ENCODE peak calls at places on chromosomes 1 and 21, in four cellular contexts. S, X, T and J are unnamed samples.

GRCh38 chr1:43530483-43531452 is at the start of gene PTPRF:
- DNase-seq in S (peak), X (peak), T (peak), J (peak)

GRCh38 chr1:208044568-208045241 is 133.8 kb upstream of the CD34 start:
- DNase-seq in S (no peak), X (no peak), T (no peak), J (no peak)

GRCh38 chr1:24154215-24154614 is 11.3 kb upstream of the IL22RA1 start:
- DNase-seq in S (no peak), X (no peak), T (no peak), J (no peak)

GRCh38 chr21:39575778-39576177 is 37.0 kb upstream of the B3GALT5 start:
- DNase-seq in S (no peak), X (no peak), T (no peak), J (no peak)

GRCh38 chr1:211529453-211529852 is 37.5 kb upstream of the RD3 start:
- DNase-seq in S (no peak), X (no peak), T (no peak), J (no peak)

GRCh38 chr1:60911980-60912692 is 170.2 kb upstream of the NFIA start:
- DNase-seq in S (no peak), X (no peak), T (no peak), J (peak)

GRCh38 chr21:33975548-33976081 is 60.0 kb upstream of the ATP5PO start:
- DNase-seq in S (no peak), X (no peak), T (peak), J (no peak)

GRCh38 chr1:98967122-98967521 is 37.5 kb downstream of the PLPPR5 start:
- DNase-seq in S (no peak), X (no peak), T (no peak), J (no peak)

GRCh38 chr1:8661185-8662110 is 156.0 kb downstream of the RERE start:
- DNase-seq in S (no peak), X (no peak), T (peak), J (no peak)

GRCh38 chr1:234558186-234558836 is 51.7 kb downstream of the IRF2BP2 start:
- DNase-seq in S (no peak), X (no peak), T (no peak), J (no peak)

DNA sequence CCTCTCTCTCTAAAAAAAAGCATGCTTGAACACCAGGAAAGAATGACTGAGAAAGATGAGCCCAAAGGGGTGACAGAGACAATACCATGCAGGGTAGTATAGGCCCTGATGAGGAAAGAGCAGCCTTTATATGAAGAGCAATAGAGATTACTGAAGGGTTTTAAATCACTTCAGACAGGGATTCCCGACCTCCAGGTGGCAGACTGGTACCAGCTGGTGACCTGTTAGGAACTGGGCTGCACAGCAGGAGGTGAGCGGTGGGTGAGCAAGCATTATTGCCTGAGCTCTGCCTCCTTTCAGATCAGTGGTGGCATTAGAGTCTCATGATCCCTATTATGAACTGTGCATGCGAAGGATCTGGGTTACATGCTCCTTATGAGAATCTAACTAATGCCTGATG is 30.8 kb upstream of the GTF2B start:
- DNase-seq in S (no peak), X (no peak), T (no peak), J (no peak)
- TF ChIP-seq CTCF in S (no peak), X (no peak), T (no peak), J (no peak)

GRCh38 chr1:68590473-68590872 is 93.6 kb upstream of the DEPDC1 start:
- DNase-seq in S (no peak), X (no peak), T (no peak), J (no peak)
- TF ChIP-seq CTCF in S (no peak), X (no peak), T (no peak), J (no peak)

DNA sequence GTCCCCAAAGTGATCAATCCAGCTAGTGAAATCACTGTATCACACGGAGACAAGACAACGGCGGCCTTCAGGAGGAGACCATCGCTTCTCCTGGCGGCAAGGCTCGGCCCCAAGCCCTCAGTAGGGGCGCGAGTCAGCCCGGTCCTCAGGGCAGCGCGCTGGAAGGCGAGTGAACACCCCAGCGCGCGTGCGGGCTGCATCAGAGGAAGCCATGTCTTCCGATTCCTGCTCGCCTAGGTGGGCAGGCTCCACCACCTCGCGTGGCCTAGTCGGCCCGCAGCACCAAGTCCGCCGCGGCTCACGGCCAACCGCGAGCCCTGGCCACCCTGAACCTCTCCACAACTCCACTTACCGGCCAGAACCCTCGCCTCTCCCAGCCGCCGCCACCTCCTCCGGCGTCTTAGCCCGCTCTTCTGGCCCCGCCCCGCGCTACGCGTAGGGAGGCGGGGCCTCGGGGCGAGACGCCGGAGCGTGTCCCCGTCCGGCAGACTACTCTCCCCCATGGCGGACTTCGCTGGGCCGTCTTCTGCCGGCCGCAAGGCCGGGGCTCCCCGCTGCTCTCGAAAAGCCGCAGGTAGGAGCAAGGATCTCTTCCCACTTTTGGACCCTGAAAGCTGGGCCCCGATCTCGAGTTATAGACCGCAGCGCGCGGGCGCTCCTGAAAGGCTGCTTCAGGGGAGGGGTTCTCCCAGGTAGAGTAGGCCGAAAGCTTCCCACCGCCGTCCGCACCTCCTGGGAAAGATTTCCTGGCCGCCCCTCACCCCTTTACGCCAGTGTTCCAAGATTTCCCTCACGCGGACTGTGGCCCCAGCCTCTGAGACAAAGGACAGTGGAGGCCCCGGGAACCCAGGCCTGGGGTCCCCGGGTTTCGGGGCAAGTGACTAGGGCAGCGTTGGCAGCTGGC is at the start of the genes GLMN and RPAP2:
- DNase-seq in S (peak), X (peak), T (peak), J (peak)
- TF ChIP-seq CTCF in S (no peak), X (no peak), T (peak), J (no peak)

GRCh38 chr21:44530903-44531605 is 8.9 kb downstream of the KRTAP10-1 start:
- DNase-seq in S (no peak), X (no peak), T (no peak), J (no peak)

GRCh38 chr21:44528634-44528995 is 11.4 kb downstream of the KRTAP10-1 start:
- DNase-seq in S (no peak), X (no peak), T (no peak), J (peak)

GRCh38 chr21:44529011-44529421 is 11.0 kb downstream of the KRTAP10-1 start:
- DNase-seq in S (no peak), X (peak), T (no peak), J (peak)

GRCh38 chr21:44530221-44530902 is 9.6 kb downstream of the KRTAP10-1 start:
- DNase-seq in S (no peak), X (no peak), T (no peak), J (no peak)

GRCh38 chr21:44529503-44530125 is 10.4 kb downstream of the KRTAP10-1 start:
- DNase-seq in S (no peak), X (no peak), T (no peak), J (peak)
- TF ChIP-seq CTCF in S (no peak), X (no peak), T (no peak), J (no peak)

GRCh38 chr1:86205741-86206140 is 49.2 kb upstream of the COL24A1 start:
- DNase-seq in S (no peak), X (no peak), T (peak), J (no peak)

GRCh38 chr1:86197206-86197855 is 40.8 kb upstream of the COL24A1 start:
- DNase-seq in S (no peak), X (no peak), T (no peak), J (no peak)

GRCh38 chr1:86200901-86201300 is 44.3 kb upstream of the COL24A1 start:
- DNase-seq in S (no peak), X (no peak), T (no peak), J (no peak)

GRCh38 chr1:86202552-86203340 is 46.2 kb upstream of the COL24A1 start:
- DNase-seq in S (no peak), X (no peak), T (no peak), J (no peak)

GRCh38 chr1:86201321-86201720 is 44.7 kb upstream of the COL24A1 start:
- DNase-seq in S (no peak), X (no peak), T (peak), J (no peak)
- TF ChIP-seq CTCF in S (no peak), X (no peak), T (no peak), J (no peak)

GRCh38 chr1:82106672-82107071 is 305.9 kb downstream of the ADGRL2 start:
- DNase-seq in S (no peak), X (no peak), T (no peak), J (no peak)
- TF ChIP-seq CTCF in S (no peak), X (no peak), T (no peak), J (no peak)

GRCh38 chr1:228340686-228341449 is 65.8 kb downstream of the TRIM11 start:
- DNase-seq in S (peak), X (no peak), T (no peak), J (peak)
- TF ChIP-seq CTCF in S (peak), X (no peak), T (peak), J (peak)

GRCh38 chr1:232077809-232078208 is 451.2 kb downstream of the DISC1 start:
- DNase-seq in S (no peak), X (no peak), T (no peak), J (no peak)

GRCh38 chr1:232074265-232074664 is 447.7 kb downstream of the DISC1 start:
- DNase-seq in S (no peak), X (no peak), T (no peak), J (no peak)
- TF ChIP-seq CTCF in S (no peak), X (no peak), T (no peak), J (no peak)